ENCODE peak calls at places on chromosomes 2 and 18, in nine cellular contexts. One of them, this sample, is unnamed. For H3K4me1 and H3K27me3, the result is how much of the 10 kb centered on the place peaks cover.

GRCh38 chr2:203077458-203077857 is 62.8 kb downstream of the NBEAL1 start:
- DNase-seq in right atrium auricular region: no peak
- DNase-seq in HCT116: no peak
- DNase-seq in psoas muscle: no peak
- DNase-seq in SJSA1: peak
- DNase-seq in foreskin keratinocyte: peak
- DNase-seq in small intestine: no peak
- DNase-seq in fibroblast of lung: peak
- DNase-seq in cardiac muscle cell: peak
- DNase-seq in this sample: no peak

GRCh38 chr2:55518846-55519167 is 711 bp upstream of the CFAP36 start:
- DNase-seq in right atrium auricular region: no peak
- DNase-seq in HCT116: no peak
- DNase-seq in psoas muscle: no peak
- DNase-seq in SJSA1: no peak
- DNase-seq in foreskin keratinocyte: peak
- DNase-seq in small intestine: no peak
- DNase-seq in fibroblast of lung: peak
- DNase-seq in cardiac muscle cell: peak
- DNase-seq in this sample: no peak

GRCh38 chr2:214203744-214204289 is 207.0 kb upstream of the VWC2L start:
- DNase-seq in right atrium auricular region: no peak
- DNase-seq in HCT116: no peak
- DNase-seq in psoas muscle: no peak
- DNase-seq in SJSA1: no peak
- DNase-seq in foreskin keratinocyte: peak
- DNase-seq in small intestine: no peak
- DNase-seq in fibroblast of lung: no peak
- DNase-seq in cardiac muscle cell: no peak
- DNase-seq in this sample: peak

GRCh38 chr18:3151379-3152264 is 68.1 kb downstream of the MYOM1 start:
- DNase-seq in right atrium auricular region: no peak
- DNase-seq in HCT116: no peak
- DNase-seq in psoas muscle: no peak
- DNase-seq in SJSA1: peak
- DNase-seq in foreskin keratinocyte: no peak
- DNase-seq in small intestine: peak
- DNase-seq in fibroblast of lung: peak
- DNase-seq in cardiac muscle cell: peak
- DNase-seq in this sample: peak

GRCh38 chr2:96637385-96638143 is 548 bp downstream of the KANSL3 start:
- DNase-seq in right atrium auricular region: peak
- DNase-seq in HCT116: peak
- DNase-seq in psoas muscle: peak
- DNase-seq in SJSA1: peak
- DNase-seq in foreskin keratinocyte: peak
- DNase-seq in small intestine: peak
- DNase-seq in fibroblast of lung: peak
- DNase-seq in cardiac muscle cell: peak
- DNase-seq in this sample: peak

GRCh38 chr18:80239830-80240229 is 7.5 kb downstream of the PARD6G start:
- DNase-seq in right atrium auricular region: peak
- DNase-seq in HCT116: no peak
- DNase-seq in psoas muscle: no peak
- DNase-seq in SJSA1: no peak
- DNase-seq in foreskin keratinocyte: no peak
- DNase-seq in small intestine: no peak
- DNase-seq in fibroblast of lung: no peak
- DNase-seq in cardiac muscle cell: no peak
- DNase-seq in this sample: no peak

GRCh38 chr18:46518438-46518837 is 138.6 kb downstream of the LOXHD1 start:
- DNase-seq in right atrium auricular region: no peak
- DNase-seq in HCT116: no peak
- DNase-seq in psoas muscle: no peak
- DNase-seq in SJSA1: no peak
- DNase-seq in foreskin keratinocyte: no peak
- DNase-seq in small intestine: no peak
- DNase-seq in fibroblast of lung: no peak
- DNase-seq in cardiac muscle cell: no peak
- DNase-seq in this sample: no peak

GRCh38 chr2:221420245-221420644 is 151.9 kb downstream of the EPHA4 start:
- DNase-seq in right atrium auricular region: no peak
- DNase-seq in HCT116: no peak
- DNase-seq in psoas muscle: no peak
- DNase-seq in SJSA1: no peak
- DNase-seq in foreskin keratinocyte: no peak
- DNase-seq in small intestine: no peak
- DNase-seq in fibroblast of lung: no peak
- DNase-seq in cardiac muscle cell: no peak
- DNase-seq in this sample: no peak

GRCh38 chr2:56505885-56506284 is 322.1 kb downstream of the CCDC85A start:
- DNase-seq in right atrium auricular region: no peak
- DNase-seq in HCT116: no peak
- DNase-seq in psoas muscle: no peak
- DNase-seq in SJSA1: no peak
- DNase-seq in foreskin keratinocyte: no peak
- DNase-seq in small intestine: no peak
- DNase-seq in fibroblast of lung: no peak
- DNase-seq in cardiac muscle cell: no peak
- DNase-seq in this sample: no peak

GRCh38 chr2:140851258-140851657 is 1279.6 kb downstream of the LRP1B start:
- DNase-seq in right atrium auricular region: no peak
- DNase-seq in HCT116: no peak
- DNase-seq in psoas muscle: no peak
- DNase-seq in SJSA1: no peak
- DNase-seq in foreskin keratinocyte: no peak
- DNase-seq in small intestine: no peak
- DNase-seq in fibroblast of lung: no peak
- DNase-seq in cardiac muscle cell: no peak
- DNase-seq in this sample: no peak

GRCh38 chr2:128640847-128641360 is 322.2 kb upstream of the HS6ST1 start:
- DNase-seq in right atrium auricular region: peak
- DNase-seq in HCT116: no peak
- DNase-seq in psoas muscle: no peak
- DNase-seq in SJSA1: no peak
- DNase-seq in foreskin keratinocyte: no peak
- DNase-seq in small intestine: no peak
- DNase-seq in fibroblast of lung: no peak
- DNase-seq in cardiac muscle cell: no peak
- DNase-seq in this sample: no peak

GRCh38 chr18:48249841-48250240 is 159.3 kb downstream of the ZBTB7C start:
- DNase-seq in right atrium auricular region: no peak
- DNase-seq in HCT116: no peak
- DNase-seq in psoas muscle: no peak
- DNase-seq in SJSA1: no peak
- DNase-seq in foreskin keratinocyte: no peak
- DNase-seq in small intestine: no peak
- DNase-seq in fibroblast of lung: no peak
- DNase-seq in cardiac muscle cell: no peak
- DNase-seq in this sample: no peak

GRCh38 chr2:153770359-153770991 is 101.2 kb upstream of the GALNT13 start:
- DNase-seq in right atrium auricular region: no peak
- DNase-seq in HCT116: peak
- DNase-seq in psoas muscle: no peak
- DNase-seq in SJSA1: no peak
- DNase-seq in foreskin keratinocyte: no peak
- DNase-seq in small intestine: peak
- DNase-seq in fibroblast of lung: no peak
- DNase-seq in cardiac muscle cell: no peak
- DNase-seq in this sample: peak

GRCh38 chr2:163155279-163155883 is 316.8 kb upstream of the KCNH7 start:
- DNase-seq in right atrium auricular region: no peak
- DNase-seq in HCT116: peak
- DNase-seq in psoas muscle: no peak
- DNase-seq in SJSA1: peak
- DNase-seq in foreskin keratinocyte: peak
- DNase-seq in small intestine: peak
- DNase-seq in fibroblast of lung: peak
- DNase-seq in cardiac muscle cell: peak
- DNase-seq in this sample: peak

GRCh38 chr2:9252002-9252357 is 45.4 kb downstream of the ASAP2 start:
- DNase-seq in right atrium auricular region: no peak
- DNase-seq in HCT116: no peak
- DNase-seq in psoas muscle: no peak
- DNase-seq in SJSA1: no peak
- DNase-seq in foreskin keratinocyte: no peak
- DNase-seq in small intestine: no peak
- DNase-seq in fibroblast of lung: no peak
- DNase-seq in cardiac muscle cell: no peak
- DNase-seq in this sample: no peak

GRCh38 chr2:9250091-9250490 is 43.5 kb downstream of the ASAP2 start:
- DNase-seq in right atrium auricular region: no peak
- DNase-seq in HCT116: no peak
- DNase-seq in psoas muscle: no peak
- DNase-seq in SJSA1: no peak
- DNase-seq in foreskin keratinocyte: peak
- DNase-seq in small intestine: no peak
- DNase-seq in fibroblast of lung: no peak
- DNase-seq in cardiac muscle cell: no peak
- DNase-seq in this sample: no peak

GRCh38 chr2:9251154-9252001 is 44.8 kb downstream of the ASAP2 start:
- DNase-seq in right atrium auricular region: no peak
- DNase-seq in HCT116: no peak
- DNase-seq in psoas muscle: peak
- DNase-seq in SJSA1: peak
- DNase-seq in foreskin keratinocyte: peak
- DNase-seq in small intestine: peak
- DNase-seq in fibroblast of lung: peak
- DNase-seq in cardiac muscle cell: peak
- DNase-seq in this sample: peak

GRCh38 chr2:9249036-9249800 is 42.6 kb downstream of the ASAP2 start:
- DNase-seq in right atrium auricular region: no peak
- DNase-seq in HCT116: no peak
- DNase-seq in psoas muscle: no peak
- DNase-seq in SJSA1: peak
- DNase-seq in foreskin keratinocyte: peak
- DNase-seq in small intestine: peak
- DNase-seq in fibroblast of lung: peak
- DNase-seq in cardiac muscle cell: no peak
- DNase-seq in this sample: no peak

GRCh38 chr2:9250498-9251153 is 44.0 kb downstream of the ASAP2 start:
- DNase-seq in right atrium auricular region: no peak
- DNase-seq in HCT116: no peak
- DNase-seq in psoas muscle: no peak
- DNase-seq in SJSA1: no peak
- DNase-seq in foreskin keratinocyte: peak
- DNase-seq in small intestine: peak
- DNase-seq in fibroblast of lung: no peak
- DNase-seq in cardiac muscle cell: no peak
- DNase-seq in this sample: no peak
- H3K4me1 ChIP-seq in right atrium auricular region: under half
- H3K4me1 ChIP-seq in HCT116: under half
- H3K4me1 ChIP-seq in psoas muscle: under half
- H3K4me1 ChIP-seq in SJSA1: under half
- H3K4me1 ChIP-seq in foreskin keratinocyte: under half
- H3K4me1 ChIP-seq in small intestine: under half
- H3K4me1 ChIP-seq in fibroblast of lung: under half
- H3K4me1 ChIP-seq in cardiac muscle cell: under half
- H3K4me1 ChIP-seq in this sample: half or more

GRCh38 chr2:10079192-10079930 is 850 bp downstream of the CYS1 start:
- DNase-seq in right atrium auricular region: no peak
- DNase-seq in HCT116: no peak
- DNase-seq in psoas muscle: peak
- DNase-seq in SJSA1: peak
- DNase-seq in foreskin keratinocyte: peak
- DNase-seq in small intestine: peak
- DNase-seq in fibroblast of lung: peak
- DNase-seq in cardiac muscle cell: peak
- DNase-seq in this sample: peak

GRCh38 chr2:10078704-10079191 is 1.5 kb downstream of the CYS1 start:
- DNase-seq in right atrium auricular region: no peak
- DNase-seq in HCT116: no peak
- DNase-seq in psoas muscle: no peak
- DNase-seq in SJSA1: no peak
- DNase-seq in foreskin keratinocyte: no peak
- DNase-seq in small intestine: no peak
- DNase-seq in fibroblast of lung: no peak
- DNase-seq in cardiac muscle cell: peak
- DNase-seq in this sample: no peak

GRCh38 chr2:10076988-10077527 is 3.2 kb downstream of the CYS1 start:
- DNase-seq in right atrium auricular region: no peak
- DNase-seq in HCT116: no peak
- DNase-seq in psoas muscle: no peak
- DNase-seq in SJSA1: no peak
- DNase-seq in foreskin keratinocyte: no peak
- DNase-seq in small intestine: no peak
- DNase-seq in fibroblast of lung: no peak
- DNase-seq in cardiac muscle cell: no peak
- DNase-seq in this sample: no peak

GRCh38 chr2:10076511-10076910 is 3.7 kb downstream of the CYS1 start:
- DNase-seq in right atrium auricular region: no peak
- DNase-seq in HCT116: no peak
- DNase-seq in psoas muscle: no peak
- DNase-seq in SJSA1: no peak
- DNase-seq in foreskin keratinocyte: no peak
- DNase-seq in small intestine: no peak
- DNase-seq in fibroblast of lung: no peak
- DNase-seq in cardiac muscle cell: no peak
- DNase-seq in this sample: no peak

GRCh38 chr2:10078001-10078400 is 2.2 kb downstream of the CYS1 start:
- DNase-seq in right atrium auricular region: no peak
- DNase-seq in HCT116: no peak
- DNase-seq in psoas muscle: no peak
- DNase-seq in SJSA1: no peak
- DNase-seq in foreskin keratinocyte: no peak
- DNase-seq in small intestine: no peak
- DNase-seq in fibroblast of lung: no peak
- DNase-seq in cardiac muscle cell: no peak
- DNase-seq in this sample: no peak
- H3K27me3 ChIP-seq in right atrium auricular region: under half
- H3K27me3 ChIP-seq in HCT116: under half
- H3K27me3 ChIP-seq in psoas muscle: under half
- H3K27me3 ChIP-seq in SJSA1: under half
- H3K27me3 ChIP-seq in foreskin keratinocyte: half or more
- H3K27me3 ChIP-seq in small intestine: under half
- H3K27me3 ChIP-seq in fibroblast of lung: under half
- H3K27me3 ChIP-seq in cardiac muscle cell: half or more
- H3K27me3 ChIP-seq in this sample: half or more

GRCh38 chr2:232795920-232796319 is 19.6 kb upstream of the KCNJ13 start:
- DNase-seq in right atrium auricular region: no peak
- DNase-seq in HCT116: no peak
- DNase-seq in psoas muscle: no peak
- DNase-seq in SJSA1: no peak
- DNase-seq in foreskin keratinocyte: no peak
- DNase-seq in small intestine: no peak
- DNase-seq in fibroblast of lung: peak
- DNase-seq in cardiac muscle cell: peak
- DNase-seq in this sample: peak
- H3K4me1 ChIP-seq in right atrium auricular region: under half
- H3K4me1 ChIP-seq in HCT116: under half
- H3K4me1 ChIP-seq in psoas muscle: under half
- H3K4me1 ChIP-seq in SJSA1: under half
- H3K4me1 ChIP-seq in foreskin keratinocyte: under half
- H3K4me1 ChIP-seq in small intestine: under half
- H3K4me1 ChIP-seq in fibroblast of lung: under half
- H3K4me1 ChIP-seq in cardiac muscle cell: under half
- H3K4me1 ChIP-seq in this sample: under half

DNA sequence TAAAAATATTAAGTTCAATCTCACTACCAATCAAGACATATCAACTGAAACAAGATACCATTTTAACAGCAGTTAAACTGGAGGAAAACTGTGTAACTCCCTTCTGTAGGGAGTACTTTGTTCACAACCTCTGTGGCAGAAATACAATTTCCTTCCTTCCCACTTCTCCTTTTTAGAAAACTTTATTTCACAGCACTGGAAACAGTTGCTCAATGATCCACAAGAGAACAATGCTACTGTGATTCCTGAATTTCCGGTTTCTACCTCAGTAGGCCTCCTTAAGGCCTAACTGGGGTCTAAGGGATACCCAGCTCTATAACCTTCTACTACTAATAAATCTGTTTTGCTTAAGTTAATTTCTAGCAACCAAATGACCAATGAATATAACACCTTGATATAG is 14.1 kb downstream of the TLK1 start:
- DNase-seq in right atrium auricular region: no peak
- DNase-seq in HCT116: no peak
- DNase-seq in psoas muscle: no peak
- DNase-seq in SJSA1: no peak
- DNase-seq in foreskin keratinocyte: no peak
- DNase-seq in small intestine: no peak
- DNase-seq in fibroblast of lung: no peak
- DNase-seq in cardiac muscle cell: peak
- DNase-seq in this sample: no peak
- H3K27me3 ChIP-seq in right atrium auricular region: under half
- H3K27me3 ChIP-seq in HCT116: under half
- H3K27me3 ChIP-seq in psoas muscle: under half
- H3K27me3 ChIP-seq in SJSA1: under half
- H3K27me3 ChIP-seq in foreskin keratinocyte: under half
- H3K27me3 ChIP-seq in small intestine: under half
- H3K27me3 ChIP-seq in fibroblast of lung: under half
- H3K27me3 ChIP-seq in cardiac muscle cell: under half
- H3K27me3 ChIP-seq in this sample: under half